ENCODE peak calls at places on chromosomes 6 and 20, in seven cellular contexts. One of them, this sample, is unnamed.

GRCh38 chr20:24033151-24033550 is 44.6 kb upstream of the GGTLC1 start:
- DNase-seq in brain microvascular endothelial cell: no peak
- DNase-seq in colonic mucosa: no peak
- DNase-seq in naive thymus-derived CD4-positive, alpha-beta T cell: no peak
- DNase-seq in effector memory CD4-positive, alpha-beta T cell: no peak
- DNase-seq in breast epithelium: no peak
- DNase-seq in CD4-positive, alpha-beta memory T cell: no peak
- DNase-seq in this sample: no peak

GRCh38 chr6:1067346-1067745 is 244.6 kb upstream of the FOXQ1 start:
- DNase-seq in brain microvascular endothelial cell: no peak
- DNase-seq in colonic mucosa: no peak
- DNase-seq in naive thymus-derived CD4-positive, alpha-beta T cell: no peak
- DNase-seq in effector memory CD4-positive, alpha-beta T cell: no peak
- DNase-seq in breast epithelium: no peak
- DNase-seq in CD4-positive, alpha-beta memory T cell: no peak
- DNase-seq in this sample: no peak

GRCh38 chr6:83536034-83536646 is 23.8 kb downstream of the PRSS35 start:
- DNase-seq in brain microvascular endothelial cell: peak; percentile 57
- DNase-seq in colonic mucosa: peak; percentile 64
- DNase-seq in naive thymus-derived CD4-positive, alpha-beta T cell: peak; percentile 12
- DNase-seq in effector memory CD4-positive, alpha-beta T cell: no peak
- DNase-seq in breast epithelium: no peak
- DNase-seq in CD4-positive, alpha-beta memory T cell: no peak
- DNase-seq in this sample: no peak

GRCh38 chr6:16873698-16874097 is 112.4 kb upstream of the ATXN1 start:
- DNase-seq in brain microvascular endothelial cell: no peak
- DNase-seq in colonic mucosa: no peak
- DNase-seq in naive thymus-derived CD4-positive, alpha-beta T cell: no peak
- DNase-seq in effector memory CD4-positive, alpha-beta T cell: no peak
- DNase-seq in breast epithelium: no peak
- DNase-seq in CD4-positive, alpha-beta memory T cell: no peak
- DNase-seq in this sample: no peak

GRCh38 chr6:68746376-68746775 is 111.3 kb downstream of the ADGRB3 start:
- DNase-seq in brain microvascular endothelial cell: no peak
- DNase-seq in colonic mucosa: no peak
- DNase-seq in naive thymus-derived CD4-positive, alpha-beta T cell: no peak
- DNase-seq in effector memory CD4-positive, alpha-beta T cell: no peak
- DNase-seq in breast epithelium: no peak
- DNase-seq in CD4-positive, alpha-beta memory T cell: no peak
- DNase-seq in this sample: no peak

GRCh38 chr6:168956141-168956838 is 297.4 kb downstream of the THBS2 start:
- DNase-seq in brain microvascular endothelial cell: peak; percentile 11
- DNase-seq in colonic mucosa: no peak
- DNase-seq in naive thymus-derived CD4-positive, alpha-beta T cell: no peak
- DNase-seq in effector memory CD4-positive, alpha-beta T cell: no peak
- DNase-seq in breast epithelium: no peak
- DNase-seq in CD4-positive, alpha-beta memory T cell: no peak
- DNase-seq in this sample: no peak

GRCh38 chr6:88899569-88900316 is 63.7 kb downstream of the RNGTT start:
- DNase-seq in brain microvascular endothelial cell: no peak
- DNase-seq in colonic mucosa: no peak
- DNase-seq in naive thymus-derived CD4-positive, alpha-beta T cell: no peak
- DNase-seq in effector memory CD4-positive, alpha-beta T cell: no peak
- DNase-seq in breast epithelium: no peak
- DNase-seq in CD4-positive, alpha-beta memory T cell: no peak
- DNase-seq in this sample: no peak

GRCh38 chr20:57662028-57662312 is 41.7 kb upstream of the ZBP1 start:
- DNase-seq in brain microvascular endothelial cell: no peak
- DNase-seq in colonic mucosa: peak; percentile 9
- DNase-seq in naive thymus-derived CD4-positive, alpha-beta T cell: no peak
- DNase-seq in effector memory CD4-positive, alpha-beta T cell: no peak
- DNase-seq in breast epithelium: no peak
- DNase-seq in CD4-positive, alpha-beta memory T cell: no peak
- DNase-seq in this sample: no peak

GRCh38 chr20:54208492-54209044 is 681 bp downstream of the PFDN4 start:
- DNase-seq in brain microvascular endothelial cell: peak; percentile 44
- DNase-seq in colonic mucosa: no peak
- DNase-seq in naive thymus-derived CD4-positive, alpha-beta T cell: no peak
- DNase-seq in effector memory CD4-positive, alpha-beta T cell: no peak
- DNase-seq in breast epithelium: no peak
- DNase-seq in CD4-positive, alpha-beta memory T cell: no peak
- DNase-seq in this sample: no peak

GRCh38 chr6:81612136-81612535 is 140.3 kb downstream of the TENT5A start:
- DNase-seq in brain microvascular endothelial cell: no peak
- DNase-seq in colonic mucosa: no peak
- DNase-seq in naive thymus-derived CD4-positive, alpha-beta T cell: no peak
- DNase-seq in effector memory CD4-positive, alpha-beta T cell: no peak
- DNase-seq in breast epithelium: no peak
- DNase-seq in CD4-positive, alpha-beta memory T cell: no peak
- DNase-seq in this sample: no peak

GRCh38 chr20:4091332-4092135 is 76.2 kb upstream of the RNF24 start:
- DNase-seq in brain microvascular endothelial cell: peak; percentile 91
- DNase-seq in colonic mucosa: peak; percentile 74
- DNase-seq in naive thymus-derived CD4-positive, alpha-beta T cell: peak; percentile 30
- DNase-seq in effector memory CD4-positive, alpha-beta T cell: no peak
- DNase-seq in breast epithelium: peak; percentile 65
- DNase-seq in CD4-positive, alpha-beta memory T cell: peak; percentile 26
- DNase-seq in this sample: no peak

GRCh38 chr6:158548418-158549161 is 11.3 kb upstream of the TMEM181 start:
- DNase-seq in brain microvascular endothelial cell: no peak
- DNase-seq in colonic mucosa: no peak
- DNase-seq in naive thymus-derived CD4-positive, alpha-beta T cell: no peak
- DNase-seq in effector memory CD4-positive, alpha-beta T cell: no peak
- DNase-seq in breast epithelium: peak; percentile 75
- DNase-seq in CD4-positive, alpha-beta memory T cell: no peak
- DNase-seq in this sample: no peak

GRCh38 chr20:49517509-49518100 is 35.1 kb upstream of the KCNB1 start:
- DNase-seq in brain microvascular endothelial cell: no peak
- DNase-seq in colonic mucosa: no peak
- DNase-seq in naive thymus-derived CD4-positive, alpha-beta T cell: no peak
- DNase-seq in effector memory CD4-positive, alpha-beta T cell: no peak
- DNase-seq in breast epithelium: no peak
- DNase-seq in CD4-positive, alpha-beta memory T cell: no peak
- DNase-seq in this sample: no peak

GRCh38 chr6:42453027-42453648 is 1.4 kb upstream of the TRERF1 start:
- DNase-seq in brain microvascular endothelial cell: peak; percentile 83
- DNase-seq in colonic mucosa: peak; percentile 86
- DNase-seq in naive thymus-derived CD4-positive, alpha-beta T cell: peak; percentile 77
- DNase-seq in effector memory CD4-positive, alpha-beta T cell: peak; percentile 43
- DNase-seq in breast epithelium: peak; percentile 80
- DNase-seq in CD4-positive, alpha-beta memory T cell: peak; percentile 76
- DNase-seq in this sample: peak; percentile 78

GRCh38 chr6:24960991-24961475 is 25.3 kb upstream of the RIPOR2 start:
- DNase-seq in brain microvascular endothelial cell: no peak
- DNase-seq in colonic mucosa: no peak
- DNase-seq in naive thymus-derived CD4-positive, alpha-beta T cell: peak; percentile 70
- DNase-seq in effector memory CD4-positive, alpha-beta T cell: no peak
- DNase-seq in breast epithelium: no peak
- DNase-seq in CD4-positive, alpha-beta memory T cell: peak; percentile 53
- DNase-seq in this sample: no peak

GRCh38 chr6:15399651-15400470 is 154.0 kb downstream of the JARID2 start:
- DNase-seq in brain microvascular endothelial cell: peak; percentile 83
- DNase-seq in colonic mucosa: peak; percentile 65
- DNase-seq in naive thymus-derived CD4-positive, alpha-beta T cell: no peak
- DNase-seq in effector memory CD4-positive, alpha-beta T cell: no peak
- DNase-seq in breast epithelium: peak; percentile 61
- DNase-seq in CD4-positive, alpha-beta memory T cell: no peak
- DNase-seq in this sample: peak; percentile 85

GRCh38 chr6:52497652-52498408 is 77.7 kb downstream of the EFHC1 start:
- DNase-seq in brain microvascular endothelial cell: no peak
- DNase-seq in colonic mucosa: no peak
- DNase-seq in naive thymus-derived CD4-positive, alpha-beta T cell: no peak
- DNase-seq in effector memory CD4-positive, alpha-beta T cell: no peak
- DNase-seq in breast epithelium: no peak
- DNase-seq in CD4-positive, alpha-beta memory T cell: no peak
- DNase-seq in this sample: no peak

GRCh38 chr6:74741608-74742007 is 464.2 kb downstream of the COL12A1 start:
- DNase-seq in brain microvascular endothelial cell: no peak
- DNase-seq in colonic mucosa: no peak
- DNase-seq in naive thymus-derived CD4-positive, alpha-beta T cell: no peak
- DNase-seq in effector memory CD4-positive, alpha-beta T cell: no peak
- DNase-seq in breast epithelium: no peak
- DNase-seq in CD4-positive, alpha-beta memory T cell: no peak
- DNase-seq in this sample: no peak

GRCh38 chr6:62516287-62517152 is 230.5 kb upstream of the KHDRBS2 start:
- DNase-seq in brain microvascular endothelial cell: no peak
- DNase-seq in colonic mucosa: no peak
- DNase-seq in naive thymus-derived CD4-positive, alpha-beta T cell: no peak
- DNase-seq in effector memory CD4-positive, alpha-beta T cell: no peak
- DNase-seq in breast epithelium: no peak
- DNase-seq in CD4-positive, alpha-beta memory T cell: no peak
- DNase-seq in this sample: no peak

DNA sequence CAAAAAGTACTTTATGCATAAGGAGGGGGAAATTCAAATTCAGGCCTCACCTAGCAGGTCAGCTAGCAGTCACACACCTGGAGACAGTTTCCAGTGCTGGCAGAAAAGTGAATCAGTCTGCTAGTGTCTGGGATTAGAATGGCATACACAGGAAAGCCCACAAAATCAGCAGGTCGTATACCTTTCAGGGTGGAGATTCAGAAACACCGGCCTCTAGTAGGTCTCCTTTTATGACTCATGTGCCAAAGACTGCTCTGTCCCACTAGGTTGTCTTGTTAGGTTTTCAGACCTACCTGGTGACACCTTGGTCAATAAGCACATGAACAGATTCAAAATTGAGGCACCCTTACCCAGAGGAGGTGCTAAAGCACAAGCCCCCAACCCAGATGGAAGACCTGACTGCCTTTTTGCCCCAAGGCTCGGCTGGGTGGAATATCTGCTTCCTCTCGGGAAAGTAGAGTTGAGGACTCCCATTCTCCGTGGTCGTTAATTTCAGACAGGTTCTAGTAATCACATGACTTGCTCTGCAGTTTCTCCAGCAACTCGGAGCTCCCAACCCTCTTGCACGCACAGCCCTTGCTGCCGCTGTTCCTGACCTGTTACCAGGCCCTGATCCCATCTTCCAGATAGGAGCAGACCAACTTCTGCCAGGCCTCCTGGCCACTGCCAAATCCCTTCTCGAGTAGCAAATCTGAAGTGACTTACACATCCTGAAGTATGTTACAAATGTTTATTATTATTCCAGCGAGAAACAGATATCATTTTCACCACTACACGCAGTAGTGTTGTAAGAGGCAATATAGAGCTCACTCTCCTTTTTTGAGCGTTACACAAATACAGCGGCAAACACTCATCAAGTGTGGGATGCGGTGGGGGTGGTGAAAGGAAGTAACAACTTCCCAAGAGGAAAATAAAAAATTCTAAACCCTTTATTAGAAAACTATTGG is 46.6 kb downstream of the AGPAT4 start:
- DNase-seq in brain microvascular endothelial cell: no peak
- DNase-seq in colonic mucosa: no peak
- DNase-seq in naive thymus-derived CD4-positive, alpha-beta T cell: no peak
- DNase-seq in effector memory CD4-positive, alpha-beta T cell: no peak
- DNase-seq in breast epithelium: no peak
- DNase-seq in CD4-positive, alpha-beta memory T cell: no peak
- DNase-seq in this sample: no peak
- H3K27ac ChIP-seq in brain microvascular endothelial cell: no peak overlapping the region
- H3K27ac ChIP-seq in colonic mucosa: no peak overlapping the region
- H3K27ac ChIP-seq in naive thymus-derived CD4-positive, alpha-beta T cell: no peak overlapping the region
- H3K27ac ChIP-seq in effector memory CD4-positive, alpha-beta T cell: peak overlapping the region; percentile 40
- H3K27ac ChIP-seq in breast epithelium: peak overlapping the region; percentile 13
- H3K27ac ChIP-seq in CD4-positive, alpha-beta memory T cell: peak overlapping the region; percentile 9
- H3K27ac ChIP-seq in this sample: peak overlapping the region; percentile 50

GRCh38 chr6:6825986-6826901 is 237.7 kb downstream of the LY86 start:
- DNase-seq in brain microvascular endothelial cell: no peak
- DNase-seq in colonic mucosa: peak; percentile 60
- DNase-seq in naive thymus-derived CD4-positive, alpha-beta T cell: no peak
- DNase-seq in effector memory CD4-positive, alpha-beta T cell: no peak
- DNase-seq in breast epithelium: no peak
- DNase-seq in CD4-positive, alpha-beta memory T cell: no peak
- DNase-seq in this sample: no peak
- H3K27ac ChIP-seq in brain microvascular endothelial cell: no peak overlapping the region
- H3K27ac ChIP-seq in colonic mucosa: no peak overlapping the region
- H3K27ac ChIP-seq in naive thymus-derived CD4-positive, alpha-beta T cell: no peak overlapping the region
- H3K27ac ChIP-seq in effector memory CD4-positive, alpha-beta T cell: no peak overlapping the region
- H3K27ac ChIP-seq in breast epithelium: peak overlapping the region; percentile 61
- H3K27ac ChIP-seq in CD4-positive, alpha-beta memory T cell: no peak overlapping the region
- H3K27ac ChIP-seq in this sample: no peak overlapping the region

GRCh38 chr20:31676534-31677030 is 38.9 kb downstream of the COX4I2 start:
- DNase-seq in brain microvascular endothelial cell: no peak
- DNase-seq in colonic mucosa: no peak
- DNase-seq in naive thymus-derived CD4-positive, alpha-beta T cell: no peak
- DNase-seq in effector memory CD4-positive, alpha-beta T cell: no peak
- DNase-seq in breast epithelium: no peak
- DNase-seq in CD4-positive, alpha-beta memory T cell: no peak
- DNase-seq in this sample: no peak

GRCh38 chr20:31674895-31675827 is 37.4 kb downstream of the COX4I2 start:
- DNase-seq in brain microvascular endothelial cell: peak; percentile 86
- DNase-seq in colonic mucosa: peak; percentile 60
- DNase-seq in naive thymus-derived CD4-positive, alpha-beta T cell: peak; percentile 65
- DNase-seq in effector memory CD4-positive, alpha-beta T cell: peak; percentile 58
- DNase-seq in breast epithelium: no peak
- DNase-seq in CD4-positive, alpha-beta memory T cell: peak; percentile 61
- DNase-seq in this sample: peak; percentile 30

GRCh38 chr20:31673943-31674463 is 36.3 kb downstream of the COX4I2 start:
- DNase-seq in brain microvascular endothelial cell: no peak
- DNase-seq in colonic mucosa: no peak
- DNase-seq in naive thymus-derived CD4-positive, alpha-beta T cell: no peak
- DNase-seq in effector memory CD4-positive, alpha-beta T cell: no peak
- DNase-seq in breast epithelium: no peak
- DNase-seq in CD4-positive, alpha-beta memory T cell: peak; percentile 22
- DNase-seq in this sample: no peak

GRCh38 chr20:31677553-31678260 is 40.0 kb downstream of the COX4I2 start:
- DNase-seq in brain microvascular endothelial cell: no peak
- DNase-seq in colonic mucosa: no peak
- DNase-seq in naive thymus-derived CD4-positive, alpha-beta T cell: no peak
- DNase-seq in effector memory CD4-positive, alpha-beta T cell: no peak
- DNase-seq in breast epithelium: no peak
- DNase-seq in CD4-positive, alpha-beta memory T cell: no peak
- DNase-seq in this sample: no peak

DNA sequence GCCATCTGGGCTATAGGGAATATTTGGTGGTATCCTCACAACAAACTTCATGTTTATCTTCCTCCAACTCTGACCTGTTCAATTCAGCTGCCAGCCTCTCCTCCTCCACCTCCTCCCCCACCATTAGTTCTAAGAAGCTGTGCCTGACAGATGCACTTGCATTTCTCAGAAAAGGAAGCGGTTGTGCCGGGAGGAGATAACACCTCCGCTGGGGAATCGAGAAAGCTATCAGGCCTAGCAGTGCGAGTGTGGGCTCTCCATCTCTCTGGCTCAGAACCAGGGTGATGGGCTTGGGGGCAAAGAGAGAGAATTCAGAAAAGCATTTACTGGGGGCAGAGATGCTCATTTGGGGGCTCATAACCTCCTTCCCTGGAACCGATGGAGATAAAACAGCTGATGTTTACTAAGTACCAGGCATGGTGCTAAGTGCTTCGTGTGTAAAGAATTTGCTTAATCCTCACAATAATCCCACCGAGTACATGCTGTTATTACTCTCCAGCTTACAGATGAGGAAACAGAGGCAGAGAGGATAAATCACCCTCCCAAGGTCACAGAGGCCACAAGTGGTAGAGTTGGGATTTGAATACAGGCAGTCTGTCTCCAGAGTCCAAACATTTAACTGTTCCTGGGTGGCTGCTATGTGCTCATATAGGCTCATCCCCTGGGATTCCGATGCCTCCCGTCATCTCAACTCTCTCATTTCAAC is 38.3 kb downstream of the COX4I2 start:
- DNase-seq in brain microvascular endothelial cell: peak; percentile 39
- DNase-seq in colonic mucosa: peak; percentile 40
- DNase-seq in naive thymus-derived CD4-positive, alpha-beta T cell: peak; percentile 64
- DNase-seq in effector memory CD4-positive, alpha-beta T cell: peak; percentile 25
- DNase-seq in breast epithelium: no peak
- DNase-seq in CD4-positive, alpha-beta memory T cell: peak; percentile 65
- DNase-seq in this sample: no peak
- H3K27ac ChIP-seq in brain microvascular endothelial cell: peak overlapping the region; percentile 17
- H3K27ac ChIP-seq in colonic mucosa: peak overlapping the region; percentile 66
- H3K27ac ChIP-seq in naive thymus-derived CD4-positive, alpha-beta T cell: peak overlapping the region; percentile 84
- H3K27ac ChIP-seq in effector memory CD4-positive, alpha-beta T cell: peak overlapping the region; percentile 77
- H3K27ac ChIP-seq in breast epithelium: peak overlapping the region; percentile 85
- H3K27ac ChIP-seq in CD4-positive, alpha-beta memory T cell: peak overlapping the region; percentile 75
- H3K27ac ChIP-seq in this sample: peak overlapping the region; percentile 96

GRCh38 chr20:42484790-42485365 is 704.8 kb downstream of the PTPRT start:
- DNase-seq in brain microvascular endothelial cell: no peak
- DNase-seq in colonic mucosa: no peak
- DNase-seq in naive thymus-derived CD4-positive, alpha-beta T cell: no peak
- DNase-seq in effector memory CD4-positive, alpha-beta T cell: no peak
- DNase-seq in breast epithelium: no peak
- DNase-seq in CD4-positive, alpha-beta memory T cell: no peak
- DNase-seq in this sample: no peak
- H3K27ac ChIP-seq in brain microvascular endothelial cell: no peak overlapping the region
- H3K27ac ChIP-seq in colonic mucosa: no peak overlapping the region
- H3K27ac ChIP-seq in naive thymus-derived CD4-positive, alpha-beta T cell: no peak overlapping the region
- H3K27ac ChIP-seq in effector memory CD4-positive, alpha-beta T cell: no peak overlapping the region
- H3K27ac ChIP-seq in breast epithelium: peak overlapping the region; percentile 9
- H3K27ac ChIP-seq in CD4-positive, alpha-beta memory T cell: no peak overlapping the region
- H3K27ac ChIP-seq in this sample: no peak overlapping the region

This sample was measured in caudate nucleus.